ENCODE peak calls at places on chromosomes 3 and 15, in four cellular contexts. One of them, this sample, is unnamed.

GRCh38 chr15:67753901-67754300 is 71.4 kb upstream of the SKOR1 start:
- DNase-seq in mammary epithelial cell: no peak
- DNase-seq in HL-60: no peak
- DNase-seq in CD8-positive, alpha-beta T cell: no peak
- DNase-seq in this sample: no peak

GRCh38 chr3:16359331-16359730 is 94.3 kb downstream of the OXNAD1 start:
- DNase-seq in mammary epithelial cell: no peak
- DNase-seq in HL-60: no peak
- DNase-seq in CD8-positive, alpha-beta T cell: no peak
- DNase-seq in this sample: no peak

GRCh38 chr15:81830520-81830919 is 215.3 kb downstream of the MEX3B start:
- DNase-seq in mammary epithelial cell: no peak
- DNase-seq in HL-60: no peak
- DNase-seq in CD8-positive, alpha-beta T cell: no peak
- DNase-seq in this sample: no peak

GRCh38 chr15:37395100-37395468 is 294.7 kb upstream of the MEIS2 start:
- DNase-seq in mammary epithelial cell: no peak
- DNase-seq in HL-60: no peak
- DNase-seq in CD8-positive, alpha-beta T cell: no peak
- DNase-seq in this sample: no peak

GRCh38 chr3:65827076-65827475 is 211.6 kb downstream of the MAGI1 start:
- DNase-seq in mammary epithelial cell: no peak
- DNase-seq in HL-60: no peak
- DNase-seq in CD8-positive, alpha-beta T cell: no peak
- DNase-seq in this sample: no peak

GRCh38 chr3:141228385-141228784 is 3.2 kb upstream of the PXYLP1 start:
- DNase-seq in mammary epithelial cell: no peak
- DNase-seq in HL-60: no peak
- DNase-seq in CD8-positive, alpha-beta T cell: no peak
- DNase-seq in this sample: no peak

GRCh38 chr15:69160976-69161877 is 792 bp downstream of the GLCE start:
- DNase-seq in mammary epithelial cell: peak
- DNase-seq in HL-60: no peak
- DNase-seq in CD8-positive, alpha-beta T cell: peak
- DNase-seq in this sample: no peak

GRCh38 chr3:172129868-172130751 is 90.7 kb downstream of the FNDC3B start:
- DNase-seq in mammary epithelial cell: peak
- DNase-seq in HL-60: peak
- DNase-seq in CD8-positive, alpha-beta T cell: peak
- DNase-seq in this sample: no peak

GRCh38 chr3:31550452-31551251 is 17.9 kb downstream of the STT3B start:
- DNase-seq in mammary epithelial cell: peak
- DNase-seq in HL-60: no peak
- DNase-seq in CD8-positive, alpha-beta T cell: no peak
- DNase-seq in this sample: no peak

GRCh38 chr3:24477090-24477656 is 17.5 kb downstream of the THRB start:
- DNase-seq in mammary epithelial cell: no peak
- DNase-seq in HL-60: no peak
- DNase-seq in CD8-positive, alpha-beta T cell: no peak
- DNase-seq in this sample: no peak

GRCh38 chr3:108441081-108441507 is 69.3 kb downstream of the MYH15 start:
- DNase-seq in mammary epithelial cell: no peak
- DNase-seq in HL-60: no peak
- DNase-seq in CD8-positive, alpha-beta T cell: no peak
- DNase-seq in this sample: no peak

GRCh38 chr3:13537926-13538325 is 11.0 kb upstream of the FBLN2 start:
- DNase-seq in mammary epithelial cell: peak
- DNase-seq in HL-60: no peak
- DNase-seq in CD8-positive, alpha-beta T cell: no peak
- DNase-seq in this sample: no peak

GRCh38 chr3:109176726-109177125 is 40.2 kb downstream of the C3orf85 start:
- DNase-seq in mammary epithelial cell: no peak
- DNase-seq in HL-60: no peak
- DNase-seq in CD8-positive, alpha-beta T cell: no peak
- DNase-seq in this sample: no peak

GRCh38 chr15:67928666-67929065 is 88.8 kb upstream of the RNU6-1 start:
- DNase-seq in mammary epithelial cell: no peak
- DNase-seq in HL-60: no peak
- DNase-seq in CD8-positive, alpha-beta T cell: no peak
- DNase-seq in this sample: no peak

GRCh38 chr3:186476044-186476468 is 68.1 kb downstream of the CRYGS start:
- DNase-seq in mammary epithelial cell: peak
- DNase-seq in HL-60: no peak
- DNase-seq in CD8-positive, alpha-beta T cell: no peak
- DNase-seq in this sample: peak

GRCh38 chr15:28909958-28910500 is 24.3 kb downstream of the APBA2 start:
- DNase-seq in mammary epithelial cell: no peak
- DNase-seq in HL-60: no peak
- DNase-seq in CD8-positive, alpha-beta T cell: no peak
- DNase-seq in this sample: no peak

GRCh38 chr3:60935709-60936108 is 315.5 kb downstream of the FHIT start:
- DNase-seq in mammary epithelial cell: peak
- DNase-seq in HL-60: no peak
- DNase-seq in CD8-positive, alpha-beta T cell: no peak
- DNase-seq in this sample: no peak

GRCh38 chr15:94119215-94119815 is 112.0 kb upstream of the MCTP2 start:
- DNase-seq in mammary epithelial cell: no peak
- DNase-seq in HL-60: no peak
- DNase-seq in CD8-positive, alpha-beta T cell: no peak
- DNase-seq in this sample: no peak

GRCh38 chr3:93934366-93935046 is 39.2 kb downstream of the PROS1 start:
- DNase-seq in mammary epithelial cell: no peak
- DNase-seq in HL-60: no peak
- DNase-seq in CD8-positive, alpha-beta T cell: no peak
- DNase-seq in this sample: no peak

GRCh38 chr15:71932689-71933088 is 122.3 kb downstream of the NR2E3 start:
- DNase-seq in mammary epithelial cell: no peak
- DNase-seq in HL-60: no peak
- DNase-seq in CD8-positive, alpha-beta T cell: no peak
- DNase-seq in this sample: no peak

GRCh38 chr3:113712129-113712528 is 15.7 kb upstream of the USF3 start:
- DNase-seq in mammary epithelial cell: peak
- DNase-seq in HL-60: no peak
- DNase-seq in CD8-positive, alpha-beta T cell: no peak
- DNase-seq in this sample: no peak

GRCh38 chr15:63366451-63366850 is 15.2 kb downstream of the CA12 start:
- DNase-seq in mammary epithelial cell: no peak
- DNase-seq in HL-60: no peak
- DNase-seq in CD8-positive, alpha-beta T cell: no peak
- DNase-seq in this sample: no peak

GRCh38 chr3:127714151-127714571 is 41.4 kb downstream of the ABTB1 start:
- DNase-seq in mammary epithelial cell: no peak
- DNase-seq in HL-60: no peak
- DNase-seq in CD8-positive, alpha-beta T cell: no peak
- DNase-seq in this sample: no peak

GRCh38 chr3:36993326-36994283 is at the start of gene MLH1:
- DNase-seq in mammary epithelial cell: peak
- DNase-seq in HL-60: peak
- DNase-seq in CD8-positive, alpha-beta T cell: peak
- DNase-seq in this sample: no peak

GRCh38 chr15:70140543-70141375 is 43.0 kb upstream of the TLE3 start:
- DNase-seq in mammary epithelial cell: peak
- DNase-seq in HL-60: peak
- DNase-seq in CD8-positive, alpha-beta T cell: no peak
- DNase-seq in this sample: no peak

GRCh38 chr3:179068779-179069530 is 2.7 kb downstream of the ZMAT3 start:
- DNase-seq in mammary epithelial cell: no peak
- DNase-seq in HL-60: peak
- DNase-seq in CD8-positive, alpha-beta T cell: peak
- DNase-seq in this sample: no peak

GRCh38 chr15:70430029-70430428 is 332.3 kb upstream of the TLE3 start:
- DNase-seq in mammary epithelial cell: peak
- DNase-seq in HL-60: peak
- DNase-seq in CD8-positive, alpha-beta T cell: no peak
- DNase-seq in this sample: no peak

GRCh38 chr3:124529826-124530571 is 200.3 kb upstream of the UMPS start:
- DNase-seq in mammary epithelial cell: peak
- DNase-seq in HL-60: no peak
- DNase-seq in CD8-positive, alpha-beta T cell: no peak
- DNase-seq in this sample: no peak
- H3K27ac ChIP-seq in mammary epithelial cell: no peak
- H3K27ac ChIP-seq in HL-60: no peak
- H3K27ac ChIP-seq in CD8-positive, alpha-beta T cell: no peak
- H3K27ac ChIP-seq in this sample: no peak

GRCh38 chr15:74788716-74789151 is 6.9 kb downstream of the CSK start:
- DNase-seq in mammary epithelial cell: no peak
- DNase-seq in HL-60: peak
- DNase-seq in CD8-positive, alpha-beta T cell: peak
- DNase-seq in this sample: no peak
- H3K27ac ChIP-seq in mammary epithelial cell: no peak
- H3K27ac ChIP-seq in HL-60: peak
- H3K27ac ChIP-seq in CD8-positive, alpha-beta T cell: peak
- H3K27ac ChIP-seq in this sample: peak

GRCh38 chr3:107430214-107431047 is 53.2 kb downstream of the CCDC54 start:
- DNase-seq in mammary epithelial cell: no peak
- DNase-seq in HL-60: no peak
- DNase-seq in CD8-positive, alpha-beta T cell: no peak
- DNase-seq in this sample: no peak
- H3K27ac ChIP-seq in mammary epithelial cell: no peak
- H3K27ac ChIP-seq in HL-60: no peak
- H3K27ac ChIP-seq in CD8-positive, alpha-beta T cell: no peak
- H3K27ac ChIP-seq in this sample: peak

GRCh38 chr3:55408193-55408826 is 78.8 kb downstream of the WNT5A start:
- DNase-seq in mammary epithelial cell: peak
- DNase-seq in HL-60: no peak
- DNase-seq in CD8-positive, alpha-beta T cell: no peak
- DNase-seq in this sample: no peak
- H3K27ac ChIP-seq in mammary epithelial cell: no peak
- H3K27ac ChIP-seq in HL-60: no peak
- H3K27ac ChIP-seq in CD8-positive, alpha-beta T cell: no peak
- H3K27ac ChIP-seq in this sample: no peak

This sample was measured in caudate nucleus.